ENCODE peak calls at places on chromosome 6, in six cellular contexts. One of them, this sample, is unnamed.
A peak's percentile ranks its signal among the peaks of the same experiment; 100 is the strongest.

GRCh38 chr6:28135393-28135792 is 6.3 kb upstream of the ZKSCAN8 start:
- DNase-seq in EH: no peak
- DNase-seq in fibroblast of lung: no peak
- DNase-seq in NCI-H1694 treated with DMSO at 0.1 percent for 48 hours: no peak
- DNase-seq in IMR-90: no peak
- DNase-seq in stimulated activated naive CD4-positive, alpha-beta T cell treated with Interleukin-2 at 50 U/mL for 16 hours: no peak
- DNase-seq in this sample: no peak

GRCh38 chr6:123794799-123795198 is 8.9 kb upstream of the NKAIN2 start:
- DNase-seq in NCI-H1694 treated with DMSO at 0.1 percent for 48 hours: no peak
- DNase-seq in fibroblast of lung: no peak
- DNase-seq in stimulated activated naive CD4-positive, alpha-beta T cell treated with Interleukin-2 at 50 U/mL for 16 hours: no peak
- DNase-seq in EH: no peak
- DNase-seq in IMR-90: no peak
- DNase-seq in this sample: no peak

GRCh38 chr6:3317741-3318211 is 59.0 kb downstream of the PSMG4 start:
- DNase-seq in EH: peak; percentile 19
- DNase-seq in stimulated activated naive CD4-positive, alpha-beta T cell treated with Interleukin-2 at 50 U/mL for 16 hours: no peak
- DNase-seq in NCI-H1694 treated with DMSO at 0.1 percent for 48 hours: no peak
- DNase-seq in fibroblast of lung: peak; percentile 84
- DNase-seq in IMR-90: peak; percentile 34
- DNase-seq in this sample: no peak

GRCh38 chr6:2970753-2971419 is 481 bp downstream of the SERPINB6 start:
- DNase-seq in NCI-H1694 treated with DMSO at 0.1 percent for 48 hours: no peak
- DNase-seq in fibroblast of lung: peak; percentile 47
- DNase-seq in stimulated activated naive CD4-positive, alpha-beta T cell treated with Interleukin-2 at 50 U/mL for 16 hours: peak; percentile 17
- DNase-seq in EH: peak; percentile 66
- DNase-seq in IMR-90: peak; percentile 49
- DNase-seq in this sample: peak; percentile 72

GRCh38 chr6:137192821-137193220 is 19.4 kb upstream of the IL22RA2 start:
- DNase-seq in EH: no peak
- DNase-seq in IMR-90: no peak
- DNase-seq in NCI-H1694 treated with DMSO at 0.1 percent for 48 hours: no peak
- DNase-seq in fibroblast of lung: no peak
- DNase-seq in stimulated activated naive CD4-positive, alpha-beta T cell treated with Interleukin-2 at 50 U/mL for 16 hours: no peak
- DNase-seq in this sample: no peak

GRCh38 chr6:157075549-157076426 is 247.5 kb downstream of the TMEM242 start:
- DNase-seq in EH: peak; percentile 51
- DNase-seq in fibroblast of lung: no peak
- DNase-seq in IMR-90: peak; percentile 68
- DNase-seq in NCI-H1694 treated with DMSO at 0.1 percent for 48 hours: no peak
- DNase-seq in stimulated activated naive CD4-positive, alpha-beta T cell treated with Interleukin-2 at 50 U/mL for 16 hours: peak; percentile 4
- DNase-seq in this sample: no peak

GRCh38 chr6:33428219-33428890 is 8.5 kb downstream of the SYNGAP1 start:
- DNase-seq in IMR-90: no peak
- DNase-seq in stimulated activated naive CD4-positive, alpha-beta T cell treated with Interleukin-2 at 50 U/mL for 16 hours: peak; percentile 27
- DNase-seq in fibroblast of lung: no peak
- DNase-seq in EH: peak; percentile 42
- DNase-seq in NCI-H1694 treated with DMSO at 0.1 percent for 48 hours: no peak
- DNase-seq in this sample: no peak

GRCh38 chr6:21999012-21999528 is 297.8 kb downstream of the PRL start:
- DNase-seq in stimulated activated naive CD4-positive, alpha-beta T cell treated with Interleukin-2 at 50 U/mL for 16 hours: no peak
- DNase-seq in fibroblast of lung: no peak
- DNase-seq in NCI-H1694 treated with DMSO at 0.1 percent for 48 hours: peak; percentile 95
- DNase-seq in IMR-90: peak; percentile 76
- DNase-seq in EH: peak; percentile 88
- DNase-seq in this sample: peak; percentile 17

GRCh38 chr6:159929819-159930218 is 39.0 kb downstream of the MAS1 start:
- DNase-seq in stimulated activated naive CD4-positive, alpha-beta T cell treated with Interleukin-2 at 50 U/mL for 16 hours: peak; percentile 59
- DNase-seq in NCI-H1694 treated with DMSO at 0.1 percent for 48 hours: peak; percentile 28
- DNase-seq in IMR-90: no peak
- DNase-seq in fibroblast of lung: no peak
- DNase-seq in EH: no peak
- DNase-seq in this sample: no peak

GRCh38 chr6:42720739-42721138 is 1.7 kb downstream of the PRPH2 start:
- DNase-seq in EH: peak; percentile 53
- DNase-seq in fibroblast of lung: no peak
- DNase-seq in stimulated activated naive CD4-positive, alpha-beta T cell treated with Interleukin-2 at 50 U/mL for 16 hours: no peak
- DNase-seq in NCI-H1694 treated with DMSO at 0.1 percent for 48 hours: no peak
- DNase-seq in IMR-90: peak; percentile 53
- DNase-seq in this sample: no peak

GRCh38 chr6:77466055-77467028 is 3.1 kb upstream of the HTR1B start:
- DNase-seq in fibroblast of lung: peak; percentile 68
- DNase-seq in stimulated activated naive CD4-positive, alpha-beta T cell treated with Interleukin-2 at 50 U/mL for 16 hours: no peak
- DNase-seq in NCI-H1694 treated with DMSO at 0.1 percent for 48 hours: no peak
- DNase-seq in IMR-90: peak; percentile 74
- DNase-seq in EH: peak; percentile 70
- DNase-seq in this sample: peak; percentile 55

GRCh38 chr6:166341915-166342292 is 441 bp downstream of the SFT2D1 start:
- DNase-seq in fibroblast of lung: peak; percentile 16
- DNase-seq in EH: peak; percentile 24
- DNase-seq in NCI-H1694 treated with DMSO at 0.1 percent for 48 hours: no peak
- DNase-seq in IMR-90: no peak
- DNase-seq in stimulated activated naive CD4-positive, alpha-beta T cell treated with Interleukin-2 at 50 U/mL for 16 hours: no peak
- DNase-seq in this sample: no peak

GRCh38 chr6:149114167-149114566 is 203.3 kb upstream of the TAB2 start:
- DNase-seq in EH: no peak
- DNase-seq in IMR-90: no peak
- DNase-seq in fibroblast of lung: no peak
- DNase-seq in NCI-H1694 treated with DMSO at 0.1 percent for 48 hours: no peak
- DNase-seq in stimulated activated naive CD4-positive, alpha-beta T cell treated with Interleukin-2 at 50 U/mL for 16 hours: no peak
- DNase-seq in this sample: peak; percentile 77

GRCh38 chr6:34128045-34128444 is 17.8 kb downstream of the GRM4 start:
- DNase-seq in IMR-90: no peak
- DNase-seq in fibroblast of lung: no peak
- DNase-seq in stimulated activated naive CD4-positive, alpha-beta T cell treated with Interleukin-2 at 50 U/mL for 16 hours: no peak
- DNase-seq in EH: no peak
- DNase-seq in NCI-H1694 treated with DMSO at 0.1 percent for 48 hours: no peak
- DNase-seq in this sample: no peak

GRCh38 chr6:157880534-157880933 is 57.5 kb downstream of the SNX9 start:
- DNase-seq in IMR-90: no peak
- DNase-seq in EH: no peak
- DNase-seq in stimulated activated naive CD4-positive, alpha-beta T cell treated with Interleukin-2 at 50 U/mL for 16 hours: no peak
- DNase-seq in NCI-H1694 treated with DMSO at 0.1 percent for 48 hours: no peak
- DNase-seq in fibroblast of lung: no peak
- DNase-seq in this sample: no peak

GRCh38 chr6:151721141-151721540 is 86.3 kb upstream of the ESR1 start:
- DNase-seq in EH: peak; percentile 1
- DNase-seq in stimulated activated naive CD4-positive, alpha-beta T cell treated with Interleukin-2 at 50 U/mL for 16 hours: no peak
- DNase-seq in fibroblast of lung: no peak
- DNase-seq in NCI-H1694 treated with DMSO at 0.1 percent for 48 hours: no peak
- DNase-seq in IMR-90: no peak
- DNase-seq in this sample: no peak

GRCh38 chr6:3022765-3023662 is 23.3 kb downstream of the NQO2 start:
- DNase-seq in NCI-H1694 treated with DMSO at 0.1 percent for 48 hours: peak; percentile 29
- DNase-seq in IMR-90: no peak
- DNase-seq in stimulated activated naive CD4-positive, alpha-beta T cell treated with Interleukin-2 at 50 U/mL for 16 hours: peak; percentile 29
- DNase-seq in fibroblast of lung: no peak
- DNase-seq in EH: peak; percentile 25
- DNase-seq in this sample: peak; percentile 14

GRCh38 chr6:37209461-37210205 is 39.7 kb downstream of the PIM1 start:
- DNase-seq in IMR-90: no peak
- DNase-seq in EH: no peak
- DNase-seq in NCI-H1694 treated with DMSO at 0.1 percent for 48 hours: no peak
- DNase-seq in stimulated activated naive CD4-positive, alpha-beta T cell treated with Interleukin-2 at 50 U/mL for 16 hours: peak; percentile 15
- DNase-seq in fibroblast of lung: no peak
- DNase-seq in this sample: no peak

GRCh38 chr6:90124904-90125510 is 171.6 kb downstream of the BACH2 start:
- DNase-seq in IMR-90: peak; percentile 32
- DNase-seq in fibroblast of lung: no peak
- DNase-seq in stimulated activated naive CD4-positive, alpha-beta T cell treated with Interleukin-2 at 50 U/mL for 16 hours: no peak
- DNase-seq in NCI-H1694 treated with DMSO at 0.1 percent for 48 hours: no peak
- DNase-seq in EH: peak; percentile 10
- DNase-seq in this sample: no peak

GRCh38 chr6:35327349-35328027 is 14.9 kb upstream of the PPARD start:
- DNase-seq in NCI-H1694 treated with DMSO at 0.1 percent for 48 hours: peak; percentile 31
- DNase-seq in stimulated activated naive CD4-positive, alpha-beta T cell treated with Interleukin-2 at 50 U/mL for 16 hours: peak; percentile 68
- DNase-seq in EH: peak; percentile 66
- DNase-seq in IMR-90: peak; percentile 55
- DNase-seq in fibroblast of lung: peak; percentile 62
- DNase-seq in this sample: peak; percentile 63

GRCh38 chr6:111494951-111495350 is 11.9 kb upstream of the REV3L start:
- DNase-seq in IMR-90: no peak
- DNase-seq in stimulated activated naive CD4-positive, alpha-beta T cell treated with Interleukin-2 at 50 U/mL for 16 hours: no peak
- DNase-seq in fibroblast of lung: no peak
- DNase-seq in NCI-H1694 treated with DMSO at 0.1 percent for 48 hours: no peak
- DNase-seq in EH: no peak
- DNase-seq in this sample: no peak

GRCh38 chr6:143232849-143233248 is 172.2 kb downstream of the AIG1 start:
- DNase-seq in IMR-90: peak; percentile 23
- DNase-seq in NCI-H1694 treated with DMSO at 0.1 percent for 48 hours: no peak
- DNase-seq in fibroblast of lung: peak; percentile 22
- DNase-seq in EH: peak; percentile 54
- DNase-seq in stimulated activated naive CD4-positive, alpha-beta T cell treated with Interleukin-2 at 50 U/mL for 16 hours: peak; percentile 3
- DNase-seq in this sample: no peak

GRCh38 chr6:140809694-140810101 is 1323.0 kb upstream of the GJE1 start:
- DNase-seq in NCI-H1694 treated with DMSO at 0.1 percent for 48 hours: no peak
- DNase-seq in fibroblast of lung: no peak
- DNase-seq in IMR-90: no peak
- DNase-seq in EH: peak; percentile 9
- DNase-seq in stimulated activated naive CD4-positive, alpha-beta T cell treated with Interleukin-2 at 50 U/mL for 16 hours: no peak
- DNase-seq in this sample: no peak

GRCh38 chr6:144266091-144266649 is 19.0 kb upstream of the UTRN start:
- DNase-seq in EH: peak; percentile 76
- DNase-seq in NCI-H1694 treated with DMSO at 0.1 percent for 48 hours: no peak
- DNase-seq in fibroblast of lung: peak; percentile 88
- DNase-seq in IMR-90: peak; percentile 76
- DNase-seq in stimulated activated naive CD4-positive, alpha-beta T cell treated with Interleukin-2 at 50 U/mL for 16 hours: no peak
- DNase-seq in this sample: no peak

GRCh38 chr6:152897807-152898399 is 84.9 kb downstream of the FBXO5 start:
- DNase-seq in stimulated activated naive CD4-positive, alpha-beta T cell treated with Interleukin-2 at 50 U/mL for 16 hours: peak; percentile 41
- DNase-seq in IMR-90: peak; percentile 46
- DNase-seq in EH: peak; percentile 61
- DNase-seq in fibroblast of lung: peak; percentile 41
- DNase-seq in NCI-H1694 treated with DMSO at 0.1 percent for 48 hours: peak; percentile 32
- DNase-seq in this sample: peak; percentile 56

GRCh38 chr6:47476794-47477496 is 644 bp upstream of the CD2AP start:
- DNase-seq in fibroblast of lung: peak; percentile 8
- DNase-seq in stimulated activated naive CD4-positive, alpha-beta T cell treated with Interleukin-2 at 50 U/mL for 16 hours: no peak
- DNase-seq in NCI-H1694 treated with DMSO at 0.1 percent for 48 hours: peak; percentile 46
- DNase-seq in EH: no peak
- DNase-seq in IMR-90: no peak
- DNase-seq in this sample: no peak

GRCh38 chr6:148235446-148235845 is 107.2 kb upstream of the SASH1 start:
- DNase-seq in NCI-H1694 treated with DMSO at 0.1 percent for 48 hours: no peak
- DNase-seq in fibroblast of lung: peak; percentile 43
- DNase-seq in EH: peak; percentile 25
- DNase-seq in stimulated activated naive CD4-positive, alpha-beta T cell treated with Interleukin-2 at 50 U/mL for 16 hours: no peak
- DNase-seq in IMR-90: peak; percentile 70
- DNase-seq in this sample: no peak

GRCh38 chr6:89436226-89436625 is 3.3 kb downstream of the ANKRD6 start:
- DNase-seq in EH: no peak
- DNase-seq in NCI-H1694 treated with DMSO at 0.1 percent for 48 hours: no peak
- DNase-seq in fibroblast of lung: no peak
- DNase-seq in stimulated activated naive CD4-positive, alpha-beta T cell treated with Interleukin-2 at 50 U/mL for 16 hours: no peak
- DNase-seq in IMR-90: no peak
- DNase-seq in this sample: no peak

GRCh38 chr6:140915001-140915950 is 1217.4 kb upstream of the GJE1 start:
- DNase-seq in fibroblast of lung: no peak
- DNase-seq in IMR-90: no peak
- DNase-seq in EH: peak; percentile 21
- DNase-seq in stimulated activated naive CD4-positive, alpha-beta T cell treated with Interleukin-2 at 50 U/mL for 16 hours: no peak
- DNase-seq in NCI-H1694 treated with DMSO at 0.1 percent for 48 hours: peak; percentile 29
- DNase-seq in this sample: no peak

GRCh38 chr6:162187168-162187935 is 540.2 kb downstream of the PRKN start:
- DNase-seq in IMR-90: no peak
- DNase-seq in stimulated activated naive CD4-positive, alpha-beta T cell treated with Interleukin-2 at 50 U/mL for 16 hours: no peak
- DNase-seq in fibroblast of lung: no peak
- DNase-seq in EH: no peak
- DNase-seq in NCI-H1694 treated with DMSO at 0.1 percent for 48 hours: no peak
- DNase-seq in this sample: no peak

GRCh38 chr6:151154418-151154817 is 85.3 kb upstream of the AKAP12 start:
- DNase-seq in fibroblast of lung: peak; percentile 37
- DNase-seq in NCI-H1694 treated with DMSO at 0.1 percent for 48 hours: no peak
- DNase-seq in stimulated activated naive CD4-positive, alpha-beta T cell treated with Interleukin-2 at 50 U/mL for 16 hours: no peak
- DNase-seq in IMR-90: no peak
- DNase-seq in EH: peak; percentile 37
- DNase-seq in this sample: no peak

GRCh38 chr6:111011360-111012142 is 29.7 kb downstream of the RPF2 start:
- DNase-seq in fibroblast of lung: peak; percentile 66
- DNase-seq in stimulated activated naive CD4-positive, alpha-beta T cell treated with Interleukin-2 at 50 U/mL for 16 hours: no peak
- DNase-seq in EH: peak; percentile 53
- DNase-seq in NCI-H1694 treated with DMSO at 0.1 percent for 48 hours: peak; percentile 48
- DNase-seq in IMR-90: peak; percentile 55
- DNase-seq in this sample: peak; percentile 69

GRCh38 chr6:155388546-155388945 is 67.1 kb downstream of the NOX3 start:
- DNase-seq in NCI-H1694 treated with DMSO at 0.1 percent for 48 hours: no peak
- DNase-seq in stimulated activated naive CD4-positive, alpha-beta T cell treated with Interleukin-2 at 50 U/mL for 16 hours: no peak
- DNase-seq in EH: no peak
- DNase-seq in fibroblast of lung: no peak
- DNase-seq in IMR-90: peak; percentile 43
- DNase-seq in this sample: no peak

GRCh38 chr6:127342296-127342945 is 988 bp downstream of the ECHDC1 start:
- DNase-seq in stimulated activated naive CD4-positive, alpha-beta T cell treated with Interleukin-2 at 50 U/mL for 16 hours: no peak
- DNase-seq in IMR-90: peak; percentile 54
- DNase-seq in fibroblast of lung: peak; percentile 22
- DNase-seq in NCI-H1694 treated with DMSO at 0.1 percent for 48 hours: no peak
- DNase-seq in EH: peak; percentile 82
- DNase-seq in this sample: no peak

GRCh38 chr6:28867078-28867414 is 56.7 kb downstream of the TRIM27 start:
- DNase-seq in stimulated activated naive CD4-positive, alpha-beta T cell treated with Interleukin-2 at 50 U/mL for 16 hours: peak; percentile 21
- DNase-seq in NCI-H1694 treated with DMSO at 0.1 percent for 48 hours: no peak
- DNase-seq in IMR-90: peak; percentile 3
- DNase-seq in fibroblast of lung: no peak
- DNase-seq in EH: peak; percentile 15
- DNase-seq in this sample: peak; percentile 46

GRCh38 chr6:68559052-68559451 is 76.0 kb upstream of the ADGRB3 start:
- DNase-seq in fibroblast of lung: peak; percentile 77
- DNase-seq in stimulated activated naive CD4-positive, alpha-beta T cell treated with Interleukin-2 at 50 U/mL for 16 hours: no peak
- DNase-seq in IMR-90: no peak
- DNase-seq in NCI-H1694 treated with DMSO at 0.1 percent for 48 hours: peak; percentile 64
- DNase-seq in EH: no peak
- DNase-seq in this sample: peak; percentile 70

GRCh38 chr6:30075987-30076311 is 380 bp upstream of the RNF39 start:
- DNase-seq in IMR-90: no peak
- DNase-seq in NCI-H1694 treated with DMSO at 0.1 percent for 48 hours: no peak
- DNase-seq in fibroblast of lung: no peak
- DNase-seq in EH: no peak
- DNase-seq in stimulated activated naive CD4-positive, alpha-beta T cell treated with Interleukin-2 at 50 U/mL for 16 hours: no peak
- DNase-seq in this sample: no peak

GRCh38 chr6:140051521-140052455 is 677.3 kb upstream of the CITED2 start:
- DNase-seq in NCI-H1694 treated with DMSO at 0.1 percent for 48 hours: peak; percentile 89
- DNase-seq in IMR-90: peak; percentile 98
- DNase-seq in stimulated activated naive CD4-positive, alpha-beta T cell treated with Interleukin-2 at 50 U/mL for 16 hours: no peak
- DNase-seq in EH: peak; percentile 98
- DNase-seq in fibroblast of lung: peak; percentile 90
- DNase-seq in this sample: peak; percentile 18

GRCh38 chr6:143936347-143936746 is 71.7 kb downstream of the PLAGL1 start:
- DNase-seq in EH: no peak
- DNase-seq in IMR-90: no peak
- DNase-seq in fibroblast of lung: no peak
- DNase-seq in NCI-H1694 treated with DMSO at 0.1 percent for 48 hours: no peak
- DNase-seq in stimulated activated naive CD4-positive, alpha-beta T cell treated with Interleukin-2 at 50 U/mL for 16 hours: no peak
- DNase-seq in this sample: no peak

GRCh38 chr6:54802775-54803631 is 43.6 kb upstream of the FAM83B start:
- DNase-seq in IMR-90: peak; percentile 83
- DNase-seq in stimulated activated naive CD4-positive, alpha-beta T cell treated with Interleukin-2 at 50 U/mL for 16 hours: no peak
- DNase-seq in fibroblast of lung: peak; percentile 80
- DNase-seq in EH: peak; percentile 38
- DNase-seq in NCI-H1694 treated with DMSO at 0.1 percent for 48 hours: no peak
- DNase-seq in this sample: no peak

This sample was measured in Ammon's horn.